ENCODE peak calls at places on chromosome 16, in five cellular contexts. Y is hypothalamus, T is cardiac muscle cell, K is tibial nerve, U is amniotic epithelial cell. D is an unnamed sample.

GRCh38 chr16:22252317-22252716 is 44.9 kb upstream of the POLR3E start:
- DNase-seq in Y (no peak), T (no peak), K (no peak), U (no peak), D (no peak)

GRCh38 chr16:83561876-83562275 is 245.9 kb upstream of the HSBP1 start:
- DNase-seq in Y (no peak), T (peak; percentile 33), K (no peak), U (peak; percentile 1), D (no peak)

GRCh38 chr16:27240948-27241531 is 27.5 kb downstream of the NSMCE1 start:
- DNase-seq in Y (no peak), T (peak; percentile 55), K (no peak), U (peak; percentile 52), D (peak; percentile 60)

GRCh38 chr16:87143661-87144121 is 173.5 kb downstream of the C16orf95 start:
- DNase-seq in Y (no peak), T (no peak), K (no peak), U (no peak), D (no peak)

GRCh38 chr16:88743693-88744519 is 37.6 kb downstream of the CTU2 start:
- DNase-seq in Y (no peak), T (peak; percentile 78), K (peak; percentile 72), U (peak; percentile 52), D (peak; percentile 79)

GRCh38 chr16:17827313-17827712 is 356.6 kb upstream of the XYLT1 start:
- DNase-seq in Y (no peak), T (no peak), K (no peak), U (peak; percentile 52), D (no peak)

GRCh38 chr16:77169650-77170236 is 21.2 kb upstream of the MON1B start:
- DNase-seq in Y (no peak), T (peak; percentile 55), K (no peak), U (peak; percentile 47), D (no peak)

GRCh38 chr16:84344781-84345180 is 23.6 kb upstream of the ATP2C2 start:
- DNase-seq in Y (no peak), T (no peak), K (no peak), U (no peak), D (no peak)

GRCh38 chr16:85936761-85937343 is 37.9 kb downstream of the IRF8 start:
- DNase-seq in Y (no peak), T (no peak), K (no peak), U (no peak), D (no peak)

GRCh38 chr16:88456356-88457292 is 3.5 kb downstream of the ZFPM1 start:
- DNase-seq in Y (no peak), T (no peak), K (no peak), U (no peak), D (no peak)

GRCh38 chr16:72932050-72932449 is 115.9 kb downstream of the ZFHX3 start:
- DNase-seq in Y (no peak), T (peak; percentile 27), K (no peak), U (peak; percentile 27), D (no peak)

GRCh38 chr16:73177896-73178295 is 130.0 kb upstream of the ZFHX3 start:
- DNase-seq in Y (no peak), T (no peak), K (no peak), U (no peak), D (no peak)

GRCh38 chr16:27432600-27432957 is 30.6 kb downstream of the IL21R start:
- DNase-seq in Y (no peak), T (peak; percentile 41), K (no peak), U (peak; percentile 69), D (no peak)

GRCh38 chr16:29818082-29818481 is 2.1 kb downstream of the PAGR1 start:
- DNase-seq in Y (no peak), T (no peak), K (no peak), U (no peak), D (no peak)

GRCh38 chr16:28534542-28535373 is 4.0 kb downstream of the NUPR1 start:
- DNase-seq in Y (no peak), T (peak; percentile 80), K (peak; percentile 92), U (peak; percentile 60), D (peak; percentile 87)

GRCh38 chr16:88629835-88630234 is 8.5 kb upstream of the IL17C start:
- DNase-seq in Y (no peak), T (no peak), K (no peak), U (no peak), D (no peak)

GRCh38 chr16:70253291-70254094 is 1.8 kb upstream of the EXOSC6 start:
- DNase-seq in Y (no peak), T (peak; percentile 51), K (peak; percentile 18), U (peak; percentile 44), D (peak; percentile 54)

GRCh38 chr16:27169511-27170071 is 33.7 kb upstream of the KDM8 start:
- DNase-seq in Y (no peak), T (peak; percentile 95), K (no peak), U (peak; percentile 99), D (no peak)

GRCh38 chr16:89601906-89602272 is 11.6 kb upstream of the DPEP1 start:
- DNase-seq in Y (no peak), T (no peak), K (no peak), U (no peak), D (no peak)

GRCh38 chr16:10946308-10946707 is 1.9 kb downstream of the CLEC16A start:
- DNase-seq in Y (no peak), T (peak; percentile 27), K (no peak), U (no peak), D (no peak)

GRCh38 chr16:19841184-19841583 is 43.5 kb downstream of the GPRC5B start:
- DNase-seq in Y (no peak), T (no peak), K (no peak), U (no peak), D (no peak)

GRCh38 chr16:72112452-72112792 is 18.8 kb downstream of the DHX38 start:
- DNase-seq in Y (no peak), T (no peak), K (no peak), U (no peak), D (no peak)

GRCh38 chr16:69906838-69907301 is 44.3 kb upstream of the CLEC18A start:
- DNase-seq in Y (no peak), T (peak; percentile 54), K (no peak), U (peak; percentile 86), D (no peak)

D was measured in right atrium auricular region.